ENCODE peak calls at places on chromosomes 3 and 15, in seven cellular contexts. K is pons; U is midbrain; R is activated T-cell treated with anti-CD3 and anti-CD28 coated beads for 24 hours; I is AG20443; G is stimulated activated CD4-positive, alpha-beta T cell treated with anti-CD3 and anti-CD28 coated beads, Interleukin-12 subunit alpha, Interleukin-12 subunit beta, amount 100 ng/mL, for 24 hours; O is NCI-H1105 treated with DMSO at 0.1 percent for 48 hours. X is an unnamed sample.

GRCh38 chr3:180749322-180749721 is 70.0 kb upstream of the CCDC39 start:
- DNase-seq in R (no peak), K (no peak), I (no peak), U (no peak), O (no peak), G (no peak), X (no peak)

GRCh38 chr3:18382760-18383369 is 42.3 kb downstream of the SATB1 start:
- DNase-seq in R (no peak), K (no peak), G (no peak), I (no peak), O (no peak), U (no peak), X (no peak)

GRCh38 chr15:35252351-35252865 is 167.3 kb upstream of the NANOGP8 start:
- DNase-seq in I (no peak), G (no peak), U (no peak), O (no peak), R (no peak), K (no peak), X (no peak)

GRCh38 chr3:50523170-50523865 is 19.9 kb upstream of the CACNA2D2 start:
- DNase-seq in G (no peak), I (no peak), K (no peak), O (no peak), U (no peak), R (no peak), X (no peak)

GRCh38 chr3:23490459-23490858 is 287.3 kb downstream of the UBE2E2 start:
- DNase-seq in U (no peak), K (no peak), R (no peak), O (no peak), G (no peak), I (peak), X (no peak)

GRCh38 chr15:75027551-75027950 is 4.2 kb downstream of the PPCDC start:
- DNase-seq in G (no peak), U (no peak), O (no peak), I (no peak), R (no peak), K (no peak), X (no peak)

GRCh38 chr15:84797801-84798200 is 19.4 kb upstream of the ALPK3 start:
- DNase-seq in G (no peak), K (no peak), I (no peak), U (no peak), O (no peak), R (no peak), X (no peak)

GRCh38 chr3:53342353-53342752 is 5.0 kb downstream of the DCP1A start:
- DNase-seq in K (peak), R (no peak), I (no peak), G (no peak), U (no peak), O (no peak), X (no peak)

GRCh38 chr3:188734395-188734794 is 437.4 kb upstream of the TPRG1 start:
- DNase-seq in U (no peak), O (peak), G (no peak), I (no peak), K (peak), R (no peak), X (no peak)

GRCh38 chr3:57556459-57557087 is 499 bp downstream of the PDE12 start:
- DNase-seq in R (no peak), G (no peak), U (no peak), I (peak), O (no peak), K (no peak), X (peak)

GRCh38 chr3:72891053-72891855 is 3.4 kb downstream of the GXYLT2 start:
- DNase-seq in K (peak), O (peak), U (no peak), I (peak), G (no peak), R (no peak), X (no peak)

GRCh38 chr3:106036706-106037105 is 167.9 kb upstream of the CBLB start:
- DNase-seq in O (no peak), I (no peak), U (no peak), G (no peak), R (no peak), K (no peak), X (no peak)

GRCh38 chr15:62165029-62165792 is at the start of gene C2CD4B:
- DNase-seq in R (no peak), O (no peak), I (no peak), K (no peak), G (no peak), U (no peak), X (no peak)

GRCh38 chr3:51709004-51709420 is 2.1 kb downstream of the GRM2 start:
- DNase-seq in K (no peak), I (no peak), O (no peak), R (no peak), G (no peak), U (no peak), X (no peak)

GRCh38 chr3:127035672-127036071 is 52.8 kb downstream of the PLXNA1 start:
- DNase-seq in K (no peak), G (no peak), O (no peak), R (no peak), U (no peak), I (peak), X (no peak)

GRCh38 chr15:66800584-66801235 is 98.7 kb downstream of the SMAD6 start:
- DNase-seq in K (no peak), O (no peak), R (no peak), G (no peak), I (peak), U (no peak), X (no peak)

GRCh38 chr3:67605377-67605776 is 49.0 kb downstream of the SUCLG2 start:
- DNase-seq in U (no peak), O (no peak), I (peak), R (no peak), G (no peak), K (no peak), X (no peak)

GRCh38 chr3:139537795-139538538 is 1.6 kb downstream of the RBP1 start:
- DNase-seq in K (no peak), U (no peak), R (no peak), G (no peak), I (no peak), O (no peak), X (no peak)

GRCh38 chr3:69329897-69330296 is 56.0 kb downstream of the FRMD4B start:
- DNase-seq in O (no peak), R (no peak), U (no peak), I (peak), G (no peak), K (no peak), X (no peak)

GRCh38 chr15:29470794-29471193 is 201.2 kb upstream of the NSMCE3 start:
- DNase-seq in I (no peak), O (no peak), K (no peak), G (no peak), R (no peak), U (no peak), X (no peak)

GRCh38 chr3:175743733-175744400 is 884.7 kb downstream of the NAALADL2 start:
- DNase-seq in K (no peak), I (peak), U (no peak), R (no peak), G (no peak), O (no peak), X (no peak)

GRCh38 chr3:73600293-73600938 is 24.3 kb downstream of the PDZRN3 start:
- DNase-seq in I (peak), U (peak), K (no peak), O (no peak), R (no peak), G (no peak), X (no peak)

GRCh38 chr15:80906159-80906775 is 83.4 kb downstream of the MESD start:
- DNase-seq in U (no peak), G (no peak), O (peak), I (peak), K (no peak), R (no peak), X (no peak)

GRCh38 chr3:136838641-136839555 is 20.0 kb downstream of the SLC35G2 start:
- DNase-seq in G (no peak), R (no peak), K (no peak), O (no peak), U (no peak), I (peak), X (no peak)

GRCh38 chr15:32919749-32920414 is 202.1 kb downstream of the GREM1 start:
- DNase-seq in I (peak), O (no peak), K (no peak), G (no peak), U (no peak), R (no peak), X (no peak)

GRCh38 chr3:148606979-148607378 is 90.7 kb upstream of the AGTR1 start:
- DNase-seq in U (no peak), I (no peak), G (no peak), O (no peak), R (no peak), K (no peak), X (no peak)

GRCh38 chr3:166637984-166638530 is 742.0 kb downstream of the ZBBX start:
- DNase-seq in G (no peak), R (no peak), O (no peak), U (no peak), K (no peak), I (no peak), X (no peak)

GRCh38 chr3:46692566-46692983 is 904 bp downstream of the ALS2CL start:
- DNase-seq in K (no peak), I (no peak), R (no peak), U (no peak), G (no peak), O (no peak), X (no peak)

GRCh38 chr15:98085003-98085639 is 124.6 kb downstream of the ARRDC4 start:
- DNase-seq in R (peak), I (no peak), K (peak), O (peak), U (peak), G (no peak), X (no peak)